ENCODE peak calls at places on chromosome 2, in nine cellular contexts. One of them, this sample, is unnamed.

GRCh38 chr2:64862623-64863022 is 126.6 kb upstream of the SLC1A4 start:
- DNase-seq in suprapubic skin: no peak
- DNase-seq in stomach: no peak
- DNase-seq in K562: no peak
- DNase-seq in sigmoid colon: no peak
- DNase-seq in GM12878: no peak
- DNase-seq in H1: no peak
- DNase-seq in esophagus muscularis mucosa: no peak
- DNase-seq in HepG2: no peak
- DNase-seq in this sample: no peak

GRCh38 chr2:196836440-196836839 is 27.3 kb upstream of the C2orf66 start:
- DNase-seq in suprapubic skin: no peak
- DNase-seq in stomach: no peak
- DNase-seq in K562: no peak
- DNase-seq in sigmoid colon: no peak
- DNase-seq in GM12878: no peak
- DNase-seq in H1: no peak
- DNase-seq in esophagus muscularis mucosa: no peak
- DNase-seq in HepG2: no peak
- DNase-seq in this sample: no peak

GRCh38 chr2:47653909-47654789 is 128.8 kb upstream of the MSH6 start:
- DNase-seq in suprapubic skin: no peak
- DNase-seq in stomach: no peak
- DNase-seq in K562: peak
- DNase-seq in sigmoid colon: no peak
- DNase-seq in GM12878: no peak
- DNase-seq in H1: peak
- DNase-seq in esophagus muscularis mucosa: no peak
- DNase-seq in HepG2: peak
- DNase-seq in this sample: no peak

GRCh38 chr2:211089127-211089526 is 532.7 kb downstream of the CPS1 start:
- DNase-seq in suprapubic skin: no peak
- DNase-seq in stomach: no peak
- DNase-seq in K562: no peak
- DNase-seq in sigmoid colon: no peak
- DNase-seq in GM12878: no peak
- DNase-seq in H1: no peak
- DNase-seq in esophagus muscularis mucosa: no peak
- DNase-seq in HepG2: no peak
- DNase-seq in this sample: no peak

GRCh38 chr2:86211796-86212188 is 12.5 kb downstream of the MRPL35 start:
- DNase-seq in suprapubic skin: no peak
- DNase-seq in stomach: no peak
- DNase-seq in K562: no peak
- DNase-seq in sigmoid colon: no peak
- DNase-seq in GM12878: no peak
- DNase-seq in H1: no peak
- DNase-seq in esophagus muscularis mucosa: no peak
- DNase-seq in HepG2: no peak
- DNase-seq in this sample: no peak

GRCh38 chr2:42125887-42126594 is 43.1 kb upstream of the EML4 start:
- DNase-seq in suprapubic skin: no peak
- DNase-seq in stomach: no peak
- DNase-seq in K562: no peak
- DNase-seq in sigmoid colon: no peak
- DNase-seq in GM12878: no peak
- DNase-seq in H1: no peak
- DNase-seq in esophagus muscularis mucosa: no peak
- DNase-seq in HepG2: no peak
- DNase-seq in this sample: no peak

GRCh38 chr2:20366672-20367116 is 16.1 kb upstream of the PUM2 start:
- DNase-seq in suprapubic skin: no peak
- DNase-seq in stomach: no peak
- DNase-seq in K562: no peak
- DNase-seq in sigmoid colon: no peak
- DNase-seq in GM12878: no peak
- DNase-seq in H1: no peak
- DNase-seq in esophagus muscularis mucosa: no peak
- DNase-seq in HepG2: no peak
- DNase-seq in this sample: no peak

GRCh38 chr2:72676341-72677025 is 149.3 kb downstream of the EXOC6B start:
- DNase-seq in suprapubic skin: no peak
- DNase-seq in stomach: no peak
- DNase-seq in K562: no peak
- DNase-seq in sigmoid colon: no peak
- DNase-seq in GM12878: no peak
- DNase-seq in H1: no peak
- DNase-seq in esophagus muscularis mucosa: no peak
- DNase-seq in HepG2: peak
- DNase-seq in this sample: no peak

GRCh38 chr2:217289909-217290283 is 430.0 kb upstream of the TNP1 start:
- DNase-seq in suprapubic skin: no peak
- DNase-seq in stomach: no peak
- DNase-seq in K562: peak
- DNase-seq in sigmoid colon: no peak
- DNase-seq in GM12878: no peak
- DNase-seq in H1: no peak
- DNase-seq in esophagus muscularis mucosa: peak
- DNase-seq in HepG2: peak
- DNase-seq in this sample: no peak

GRCh38 chr2:121211689-121212151 is 73.3 kb downstream of the TFCP2L1 start:
- DNase-seq in suprapubic skin: no peak
- DNase-seq in stomach: no peak
- DNase-seq in K562: no peak
- DNase-seq in sigmoid colon: no peak
- DNase-seq in GM12878: no peak
- DNase-seq in H1: no peak
- DNase-seq in esophagus muscularis mucosa: no peak
- DNase-seq in HepG2: no peak
- DNase-seq in this sample: peak

DNA sequence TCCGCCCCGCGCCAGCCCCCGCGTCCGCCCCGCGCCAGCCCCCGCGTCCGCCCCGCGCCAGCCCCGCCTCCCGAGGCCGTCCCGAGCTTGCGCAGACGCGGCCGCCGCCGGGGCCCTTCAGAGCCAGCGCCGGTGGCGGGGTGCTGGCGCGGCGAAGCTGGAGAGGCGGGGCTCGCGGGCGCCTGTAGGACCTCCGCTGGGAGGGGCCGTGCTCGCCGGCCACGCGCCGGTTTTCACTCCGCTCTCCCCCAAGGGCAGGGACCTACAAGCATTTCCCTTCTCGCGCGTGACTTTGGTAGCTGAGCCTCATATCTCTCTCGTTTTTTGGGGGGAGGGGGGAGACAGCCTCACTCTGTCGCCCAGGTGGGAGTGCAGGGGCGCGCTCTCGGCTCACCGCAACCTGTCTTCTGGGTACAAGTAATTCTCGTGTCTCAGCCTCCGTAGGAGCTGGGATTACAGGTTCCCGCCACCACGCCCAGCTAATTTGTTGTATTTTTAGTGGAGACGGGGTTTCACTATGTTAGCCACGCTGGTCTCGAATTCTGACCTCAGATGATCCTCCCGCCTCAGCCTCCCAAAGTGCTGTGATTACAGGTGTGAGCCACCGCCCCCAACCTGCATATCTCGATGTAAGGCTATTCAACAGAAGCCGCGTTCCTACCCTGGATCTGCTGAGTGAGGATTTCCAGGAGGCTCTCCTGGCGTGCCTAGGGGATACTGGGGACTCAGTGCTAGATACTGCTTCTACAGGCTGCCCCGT is at the start of gene ZNF514:
- DNase-seq in suprapubic skin: peak
- DNase-seq in stomach: peak
- DNase-seq in K562: peak
- DNase-seq in sigmoid colon: peak
- DNase-seq in GM12878: no peak
- DNase-seq in H1: peak
- DNase-seq in esophagus muscularis mucosa: peak
- DNase-seq in HepG2: peak
- DNase-seq in this sample: peak
- TF ChIP-seq POLR2A in suprapubic skin: no peak
- TF ChIP-seq POLR2A in stomach: no peak
- TF ChIP-seq POLR2A in K562: peak
- TF ChIP-seq POLR2A in sigmoid colon: no peak
- TF ChIP-seq POLR2A in GM12878: peak
- TF ChIP-seq POLR2A in H1: no peak
- TF ChIP-seq POLR2A in esophagus muscularis mucosa: no peak
- TF ChIP-seq POLR2A in HepG2: peak
- TF ChIP-seq POLR2A in this sample: no peak

GRCh38 chr2:218780851-218781690 is 876 bp upstream of the CYP27A1 start:
- DNase-seq in suprapubic skin: no peak
- DNase-seq in stomach: no peak
- DNase-seq in K562: no peak
- DNase-seq in sigmoid colon: no peak
- DNase-seq in GM12878: no peak
- DNase-seq in H1: no peak
- DNase-seq in esophagus muscularis mucosa: no peak
- DNase-seq in HepG2: peak
- DNase-seq in this sample: no peak
- TF ChIP-seq EP300 in suprapubic skin: no peak
- TF ChIP-seq EP300 in stomach: no peak
- TF ChIP-seq EP300 in K562: no peak
- TF ChIP-seq EP300 in sigmoid colon: no peak
- TF ChIP-seq EP300 in GM12878: no peak
- TF ChIP-seq EP300 in H1: no peak
- TF ChIP-seq EP300 in esophagus muscularis mucosa: no peak
- TF ChIP-seq EP300 in HepG2: peak
- TF ChIP-seq EP300 in this sample: no peak

GRCh38 chr2:226079677-226080076 is 680.2 kb downstream of the NYAP2 start:
- DNase-seq in suprapubic skin: no peak
- DNase-seq in stomach: no peak
- DNase-seq in K562: no peak
- DNase-seq in sigmoid colon: no peak
- DNase-seq in GM12878: no peak
- DNase-seq in H1: no peak
- DNase-seq in esophagus muscularis mucosa: no peak
- DNase-seq in HepG2: no peak
- DNase-seq in this sample: no peak
- TF ChIP-seq POLR2AphosphoS5 in suprapubic skin: no peak
- TF ChIP-seq POLR2AphosphoS5 in stomach: no peak
- TF ChIP-seq POLR2AphosphoS5 in K562: no peak
- TF ChIP-seq POLR2AphosphoS5 in sigmoid colon: no peak
- TF ChIP-seq POLR2AphosphoS5 in GM12878: no peak
- TF ChIP-seq POLR2AphosphoS5 in H1: no peak
- TF ChIP-seq POLR2AphosphoS5 in esophagus muscularis mucosa: no peak
- TF ChIP-seq POLR2AphosphoS5 in HepG2: no peak
- TF ChIP-seq POLR2AphosphoS5 in this sample: no peak

DNA sequence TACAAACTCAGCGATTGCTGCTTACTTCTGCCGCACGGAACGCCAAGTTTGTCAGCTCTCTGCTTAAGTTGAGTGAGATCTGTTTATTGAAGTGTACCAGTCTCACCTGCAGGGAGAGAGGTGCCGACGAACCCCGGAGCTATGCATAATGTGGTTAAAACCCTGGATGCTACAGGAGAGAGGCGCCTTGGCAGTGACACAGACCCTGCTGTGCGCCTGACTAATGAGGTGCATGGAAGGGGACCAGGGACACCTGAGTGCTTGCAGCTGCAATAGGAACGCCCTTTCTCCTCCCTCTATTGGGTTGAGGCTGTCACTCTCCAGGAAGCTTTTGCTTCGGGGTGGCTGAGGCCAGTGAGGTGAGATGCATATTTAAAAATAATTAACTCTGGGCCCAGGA is 1.0 kb downstream of the SLC9A2 start:
- DNase-seq in suprapubic skin: no peak
- DNase-seq in stomach: peak
- DNase-seq in K562: no peak
- DNase-seq in sigmoid colon: no peak
- DNase-seq in GM12878: no peak
- DNase-seq in H1: no peak
- DNase-seq in esophagus muscularis mucosa: no peak
- DNase-seq in HepG2: no peak
- DNase-seq in this sample: no peak
- TF ChIP-seq POLR2A in suprapubic skin: no peak
- TF ChIP-seq POLR2A in stomach: peak
- TF ChIP-seq POLR2A in K562: no peak
- TF ChIP-seq POLR2A in sigmoid colon: peak
- TF ChIP-seq POLR2A in GM12878: no peak
- TF ChIP-seq POLR2A in H1: no peak
- TF ChIP-seq POLR2A in esophagus muscularis mucosa: no peak
- TF ChIP-seq POLR2A in HepG2: no peak
- TF ChIP-seq POLR2A in this sample: no peak

GRCh38 chr2:62597323-62597722 is 91.3 kb upstream of the TMEM17 start:
- DNase-seq in suprapubic skin: no peak
- DNase-seq in stomach: no peak
- DNase-seq in K562: no peak
- DNase-seq in sigmoid colon: no peak
- DNase-seq in GM12878: no peak
- DNase-seq in H1: no peak
- DNase-seq in esophagus muscularis mucosa: no peak
- DNase-seq in HepG2: no peak
- DNase-seq in this sample: no peak
- TF ChIP-seq EP300 in suprapubic skin: no peak
- TF ChIP-seq EP300 in stomach: no peak
- TF ChIP-seq EP300 in K562: no peak
- TF ChIP-seq EP300 in sigmoid colon: no peak
- TF ChIP-seq EP300 in GM12878: no peak
- TF ChIP-seq EP300 in H1: no peak
- TF ChIP-seq EP300 in esophagus muscularis mucosa: no peak
- TF ChIP-seq EP300 in HepG2: no peak
- TF ChIP-seq EP300 in this sample: no peak

GRCh38 chr2:151261977-151262291 is 271 bp upstream of the RBM43 start:
- DNase-seq in suprapubic skin: no peak
- DNase-seq in stomach: no peak
- DNase-seq in K562: no peak
- DNase-seq in sigmoid colon: no peak
- DNase-seq in GM12878: no peak
- DNase-seq in H1: no peak
- DNase-seq in esophagus muscularis mucosa: no peak
- DNase-seq in HepG2: no peak
- DNase-seq in this sample: no peak
- TF ChIP-seq POLR2AphosphoS5 in suprapubic skin: peak
- TF ChIP-seq POLR2AphosphoS5 in stomach: no peak
- TF ChIP-seq POLR2AphosphoS5 in K562: no peak
- TF ChIP-seq POLR2AphosphoS5 in sigmoid colon: no peak
- TF ChIP-seq POLR2AphosphoS5 in GM12878: peak
- TF ChIP-seq POLR2AphosphoS5 in H1: no peak
- TF ChIP-seq POLR2AphosphoS5 in esophagus muscularis mucosa: no peak
- TF ChIP-seq POLR2AphosphoS5 in HepG2: no peak
- TF ChIP-seq POLR2AphosphoS5 in this sample: no peak

This sample was measured in upper lobe of left lung.